ENCODE peak calls at places on chromosomes 12 and 14, in six cellular contexts. A is CD4-positive, alpha-beta T cell; P is HL-60; I is foreskin fibroblast; G is upper lobe of right lung; M is heart left ventricle. W is an unnamed sample.

GRCh38 chr14:103207404-103208072 is 84.3 kb downstream of the TNFAIP2 start:
- DNase-seq in M (no peak), I (no peak), P (no peak), A (no peak), G (peak), W (peak)

GRCh38 chr12:70150230-70150629 is 93.0 kb upstream of the CNOT2 start:
- DNase-seq in G (no peak), M (no peak), A (no peak), I (no peak), P (no peak), W (no peak)

GRCh38 chr12:32025906-32026305 is 66.7 kb downstream of the RESF1 start:
- DNase-seq in P (no peak), A (peak), G (no peak), M (no peak), I (no peak), W (no peak)

GRCh38 chr12:53300187-53300586 is 692 bp downstream of the MYG1 start:
- DNase-seq in M (no peak), G (no peak), A (no peak), P (no peak), I (peak), W (peak)

GRCh38 chr14:99737451-99737951 is 53.4 kb downstream of the CYP46A1 start:
- DNase-seq in I (no peak), M (peak), A (no peak), P (no peak), G (peak), W (peak)

GRCh38 chr12:86838709-86839108 is 582.5 kb upstream of the MGAT4C start:
- DNase-seq in A (no peak), M (no peak), G (no peak), I (no peak), P (no peak), W (peak)

GRCh38 chr14:35045798-35046047 is 349 bp upstream of the FAM177A1 start:
- DNase-seq in G (no peak), M (no peak), P (no peak), A (no peak), I (no peak), W (no peak)

GRCh38 chr14:73463411-73463810 is 5.1 kb upstream of the NUMB start:
- DNase-seq in P (peak), M (no peak), I (peak), G (no peak), A (no peak), W (peak)

GRCh38 chr12:51773145-51773869 is 75.2 kb downstream of the FIGNL2 start:
- DNase-seq in G (no peak), I (peak), M (no peak), P (peak), A (no peak), W (peak)

GRCh38 chr12:68319988-68320623 is 12.1 kb downstream of the MDM1 start:
- DNase-seq in I (peak), G (no peak), A (no peak), P (no peak), M (peak), W (peak)

GRCh38 chr14:76331328-76332011 is 44.5 kb upstream of the ESRRB start:
- DNase-seq in I (no peak), G (peak), A (no peak), M (no peak), P (no peak), W (no peak)

GRCh38 chr14:93712838-93713724 is 75.2 kb downstream of the PRIMA1 start:
- DNase-seq in A (no peak), G (no peak), I (no peak), M (no peak), P (no peak), W (no peak)

GRCh38 chr14:49879683-49880204 is 13.1 kb upstream of the ARF6 start:
- DNase-seq in G (no peak), P (peak), A (peak), I (no peak), M (peak), W (peak)

GRCh38 chr14:90611501-90611900 is 204.7 kb downstream of the TTC7B start:
- DNase-seq in G (no peak), M (no peak), A (no peak), P (no peak), I (no peak), W (no peak)

GRCh38 chr12:7935773-7936581 is at the start of gene SLC2A3:
- DNase-seq in M (peak), G (no peak), A (peak), I (peak), P (peak), W (peak)

GRCh38 chr12:2183556-2184541 is 131.1 kb downstream of the CACNA1C start:
- DNase-seq in M (no peak), I (peak), P (no peak), A (no peak), G (no peak), W (peak)

GRCh38 chr14:45252356-45253069 is 489 bp downstream of the MIS18BP1 start:
- DNase-seq in I (no peak), P (peak), M (no peak), A (no peak), G (no peak), W (peak)

GRCh38 chr12:69000069-69000468 is 67.1 kb upstream of the CPM start:
- DNase-seq in A (no peak), M (no peak), G (no peak), P (no peak), I (no peak), W (peak)

GRCh38 chr14:42480235-42480634 is 873.6 kb downstream of the LRFN5 start:
- DNase-seq in A (no peak), M (no peak), G (no peak), P (no peak), I (no peak), W (no peak)
- TF ChIP-seq CTCF in A (no peak), M (no peak), G (no peak), P (no peak), I (no peak), W (no peak)

GRCh38 chr12:19893514-19893913 is 454.2 kb downstream of the AEBP2 start:
- DNase-seq in G (no peak), M (no peak), A (no peak), P (no peak), I (no peak), W (peak)
- TF ChIP-seq CTCF in G (peak), M (no peak), A (no peak), P (no peak), I (peak), W (peak)

GRCh38 chr12:3259976-3260375 is 182.8 kb downstream of the TSPAN9 start:
- DNase-seq in A (no peak), P (no peak), G (no peak), I (no peak), M (no peak), W (no peak)

GRCh38 chr12:3263282-3263681 is 186.1 kb downstream of the TSPAN9 start:
- DNase-seq in M (no peak), I (no peak), G (no peak), P (no peak), A (no peak), W (no peak)

GRCh38 chr12:3263939-3264699 is 186.9 kb downstream of the TSPAN9 start:
- DNase-seq in A (no peak), M (no peak), I (no peak), G (no peak), P (no peak), W (no peak)

GRCh38 chr12:3262466-3262865 is 185.3 kb downstream of the TSPAN9 start:
- DNase-seq in P (no peak), I (no peak), A (no peak), M (no peak), G (no peak), W (no peak)

GRCh38 chr12:3261782-3262359 is 184.7 kb downstream of the TSPAN9 start:
- DNase-seq in I (no peak), P (peak), M (no peak), G (no peak), A (no peak), W (peak)
- TF ChIP-seq CTCF in I (no peak), P (no peak), M (no peak), G (peak), A (no peak), W (peak)

GRCh38 chr12:89020689-89021088 is 331.6 kb downstream of the DUSP6 start:
- DNase-seq in I (no peak), P (no peak), A (no peak), G (no peak), M (no peak), W (no peak)

GRCh38 chr12:89020121-89020480 is 332.2 kb downstream of the DUSP6 start:
- DNase-seq in G (no peak), I (no peak), P (no peak), M (no peak), A (no peak), W (no peak)

GRCh38 chr12:89019439-89020120 is 332.7 kb downstream of the DUSP6 start:
- DNase-seq in M (peak), A (peak), I (peak), P (peak), G (peak), W (peak)

GRCh38 chr12:89015419-89015818 is 336.9 kb downstream of the DUSP6 start:
- DNase-seq in P (no peak), G (no peak), M (no peak), A (no peak), I (no peak), W (no peak)

DNA sequence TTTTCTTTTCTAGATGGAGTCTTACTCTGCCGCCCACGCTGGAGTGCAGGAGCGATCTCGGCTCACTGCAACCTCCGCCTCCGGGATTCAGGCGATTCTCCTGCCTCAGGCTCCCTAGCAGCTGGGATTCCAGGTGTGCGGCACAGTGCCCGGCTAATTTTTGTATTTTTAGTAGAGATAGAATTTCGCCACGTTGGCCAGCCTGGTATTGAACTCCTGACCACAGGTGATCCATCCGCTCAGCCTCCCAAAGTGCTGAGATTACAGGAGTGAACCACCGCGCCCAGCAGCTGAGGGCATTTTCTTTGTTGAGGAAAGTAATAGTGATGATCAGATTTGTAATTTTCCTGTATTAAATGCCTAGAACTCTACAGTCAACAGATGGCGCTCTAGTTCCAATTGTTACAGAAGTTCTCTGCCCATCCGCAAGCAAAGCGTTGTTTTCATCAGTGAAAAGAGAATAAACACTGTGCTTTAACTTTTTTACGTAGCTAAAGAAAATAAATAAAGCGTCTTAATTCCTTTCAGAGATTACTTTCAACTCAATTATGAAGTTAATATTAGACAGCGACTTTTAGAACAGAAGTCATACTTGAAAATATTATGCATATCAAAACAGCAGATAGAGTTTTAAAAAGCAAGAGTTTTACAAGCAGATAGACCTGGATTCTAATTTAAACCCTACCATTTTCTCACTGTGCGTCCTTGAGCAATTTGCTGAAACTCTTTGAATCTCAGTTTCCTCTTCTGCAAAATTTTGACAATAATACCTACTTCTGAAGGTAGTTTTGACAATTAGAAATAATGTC is 335.1 kb downstream of the DUSP6 start:
- DNase-seq in I (peak), G (peak), A (no peak), P (peak), M (peak), W (peak)
- TF ChIP-seq CTCF in I (peak), G (peak), A (peak), P (peak), M (peak), W (peak)

GRCh38 chr14:21241218-21241819 is 27.9 kb downstream of the HNRNPC start:
- DNase-seq in M (no peak), I (no peak), P (no peak), A (no peak), G (no peak), W (peak)
- TF ChIP-seq CTCF in M (peak), I (no peak), P (no peak), A (peak), G (peak), W (peak)